ENCODE peak calls at places on chromosomes 16 and 17, in ten cellular contexts. One of them, this sample, is unnamed.

GRCh38 chr16:73878616-73879015 is 418.0 kb upstream of the PSMD7 start:
- DNase-seq in epithelial cell of esophagus: peak
- DNase-seq in dorsolateral prefrontal cortex: no peak
- DNase-seq in fibroblast of pulmonary artery: peak
- DNase-seq in colonic mucosa: no peak
- DNase-seq in heart left ventricle: no peak
- DNase-seq in GM12865: peak
- DNase-seq in CD4-positive, alpha-beta T cell: no peak
- DNase-seq in WTC11: no peak
- DNase-seq in upper lobe of right lung: no peak
- DNase-seq in this sample: no peak

GRCh38 chr17:7260601-7261376 is 1.5 kb downstream of the CLDN7 start:
- DNase-seq in epithelial cell of esophagus: peak
- DNase-seq in dorsolateral prefrontal cortex: no peak
- DNase-seq in fibroblast of pulmonary artery: no peak
- DNase-seq in colonic mucosa: peak
- DNase-seq in heart left ventricle: no peak
- DNase-seq in GM12865: peak
- DNase-seq in CD4-positive, alpha-beta T cell: peak
- DNase-seq in WTC11: peak
- DNase-seq in upper lobe of right lung: peak
- DNase-seq in this sample: peak

GRCh38 chr16:11706180-11706742 is 36.4 kb downstream of the TXNDC11 start:
- DNase-seq in epithelial cell of esophagus: no peak
- DNase-seq in dorsolateral prefrontal cortex: peak
- DNase-seq in fibroblast of pulmonary artery: no peak
- DNase-seq in colonic mucosa: no peak
- DNase-seq in heart left ventricle: no peak
- DNase-seq in GM12865: peak
- DNase-seq in CD4-positive, alpha-beta T cell: no peak
- DNase-seq in WTC11: no peak
- DNase-seq in upper lobe of right lung: no peak
- DNase-seq in this sample: no peak

GRCh38 chr17:75632863-75633483 is at the start of gene SMIM5:
- DNase-seq in epithelial cell of esophagus: peak
- DNase-seq in dorsolateral prefrontal cortex: peak
- DNase-seq in fibroblast of pulmonary artery: peak
- DNase-seq in colonic mucosa: peak
- DNase-seq in heart left ventricle: peak
- DNase-seq in GM12865: peak
- DNase-seq in CD4-positive, alpha-beta T cell: peak
- DNase-seq in WTC11: peak
- DNase-seq in upper lobe of right lung: peak
- DNase-seq in this sample: peak

GRCh38 chr16:27449434-27450188 is 47.6 kb downstream of the IL21R start:
- DNase-seq in epithelial cell of esophagus: no peak
- DNase-seq in dorsolateral prefrontal cortex: no peak
- DNase-seq in fibroblast of pulmonary artery: no peak
- DNase-seq in colonic mucosa: no peak
- DNase-seq in heart left ventricle: no peak
- DNase-seq in GM12865: peak
- DNase-seq in CD4-positive, alpha-beta T cell: peak
- DNase-seq in WTC11: no peak
- DNase-seq in upper lobe of right lung: no peak
- DNase-seq in this sample: no peak

GRCh38 chr17:81117672-81118198 is 47.6 kb upstream of the PVALEF start:
- DNase-seq in epithelial cell of esophagus: no peak
- DNase-seq in dorsolateral prefrontal cortex: no peak
- DNase-seq in fibroblast of pulmonary artery: no peak
- DNase-seq in colonic mucosa: no peak
- DNase-seq in heart left ventricle: no peak
- DNase-seq in GM12865: no peak
- DNase-seq in CD4-positive, alpha-beta T cell: no peak
- DNase-seq in WTC11: no peak
- DNase-seq in upper lobe of right lung: no peak
- DNase-seq in this sample: no peak

GRCh38 chr16:84220851-84221250 is 19.0 kb downstream of the KCNG4 start:
- DNase-seq in epithelial cell of esophagus: peak
- DNase-seq in dorsolateral prefrontal cortex: peak
- DNase-seq in fibroblast of pulmonary artery: peak
- DNase-seq in colonic mucosa: no peak
- DNase-seq in heart left ventricle: no peak
- DNase-seq in GM12865: no peak
- DNase-seq in CD4-positive, alpha-beta T cell: no peak
- DNase-seq in WTC11: no peak
- DNase-seq in upper lobe of right lung: no peak
- DNase-seq in this sample: no peak

GRCh38 chr16:85107083-85107482 is 5.2 kb downstream of the CIBAR2 start:
- DNase-seq in epithelial cell of esophagus: no peak
- DNase-seq in dorsolateral prefrontal cortex: no peak
- DNase-seq in fibroblast of pulmonary artery: no peak
- DNase-seq in colonic mucosa: no peak
- DNase-seq in heart left ventricle: no peak
- DNase-seq in GM12865: no peak
- DNase-seq in CD4-positive, alpha-beta T cell: no peak
- DNase-seq in WTC11: no peak
- DNase-seq in upper lobe of right lung: no peak
- DNase-seq in this sample: no peak

GRCh38 chr16:49937886-49938285 is 82.0 kb upstream of the ZNF423 start:
- DNase-seq in epithelial cell of esophagus: no peak
- DNase-seq in dorsolateral prefrontal cortex: no peak
- DNase-seq in fibroblast of pulmonary artery: no peak
- DNase-seq in colonic mucosa: no peak
- DNase-seq in heart left ventricle: no peak
- DNase-seq in GM12865: no peak
- DNase-seq in CD4-positive, alpha-beta T cell: no peak
- DNase-seq in WTC11: no peak
- DNase-seq in upper lobe of right lung: no peak
- DNase-seq in this sample: no peak

GRCh38 chr16:63655846-63656245 is 1466.0 kb downstream of the CDH11 start:
- DNase-seq in epithelial cell of esophagus: peak
- DNase-seq in dorsolateral prefrontal cortex: no peak
- DNase-seq in fibroblast of pulmonary artery: no peak
- DNase-seq in colonic mucosa: no peak
- DNase-seq in heart left ventricle: no peak
- DNase-seq in GM12865: no peak
- DNase-seq in CD4-positive, alpha-beta T cell: no peak
- DNase-seq in WTC11: no peak
- DNase-seq in upper lobe of right lung: no peak
- DNase-seq in this sample: no peak

GRCh38 chr16:59410451-59410850 is 676.3 kb upstream of the GOT2 start:
- DNase-seq in epithelial cell of esophagus: no peak
- DNase-seq in dorsolateral prefrontal cortex: no peak
- DNase-seq in fibroblast of pulmonary artery: no peak
- DNase-seq in colonic mucosa: no peak
- DNase-seq in heart left ventricle: no peak
- DNase-seq in GM12865: no peak
- DNase-seq in CD4-positive, alpha-beta T cell: no peak
- DNase-seq in WTC11: no peak
- DNase-seq in upper lobe of right lung: no peak
- DNase-seq in this sample: no peak

GRCh38 chr16:73206306-73206705 is 158.4 kb upstream of the ZFHX3 start:
- DNase-seq in epithelial cell of esophagus: no peak
- DNase-seq in dorsolateral prefrontal cortex: no peak
- DNase-seq in fibroblast of pulmonary artery: peak
- DNase-seq in colonic mucosa: no peak
- DNase-seq in heart left ventricle: no peak
- DNase-seq in GM12865: no peak
- DNase-seq in CD4-positive, alpha-beta T cell: no peak
- DNase-seq in WTC11: no peak
- DNase-seq in upper lobe of right lung: no peak
- DNase-seq in this sample: no peak

GRCh38 chr17:51161541-51161940 is 4.7 kb upstream of the NME2 start:
- DNase-seq in epithelial cell of esophagus: no peak
- DNase-seq in dorsolateral prefrontal cortex: no peak
- DNase-seq in fibroblast of pulmonary artery: no peak
- DNase-seq in colonic mucosa: no peak
- DNase-seq in heart left ventricle: no peak
- DNase-seq in GM12865: no peak
- DNase-seq in CD4-positive, alpha-beta T cell: no peak
- DNase-seq in WTC11: no peak
- DNase-seq in upper lobe of right lung: peak
- DNase-seq in this sample: no peak

DNA sequence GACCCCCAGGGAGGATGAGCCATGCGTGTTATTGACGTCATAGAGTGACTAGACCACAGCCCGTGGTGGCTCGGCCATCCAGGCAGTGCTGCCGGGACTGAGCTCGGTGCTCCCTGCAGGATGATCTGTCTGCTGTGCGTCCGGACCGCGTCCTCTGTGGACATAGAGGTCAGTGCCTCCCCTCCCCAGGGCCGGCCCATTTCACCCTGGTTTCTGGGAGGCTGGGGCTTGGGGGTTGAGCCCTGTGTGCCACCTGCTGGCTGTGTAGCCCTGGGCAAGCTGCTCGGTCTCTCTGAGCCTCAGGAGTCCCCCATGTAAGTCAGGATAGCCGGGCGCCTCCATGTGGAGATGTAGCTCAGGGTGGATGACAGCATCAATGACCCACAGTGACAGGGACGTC is 8.3 kb downstream of the TSC2 start:
- DNase-seq in epithelial cell of esophagus: no peak
- DNase-seq in dorsolateral prefrontal cortex: no peak
- DNase-seq in fibroblast of pulmonary artery: peak
- DNase-seq in colonic mucosa: no peak
- DNase-seq in heart left ventricle: no peak
- DNase-seq in GM12865: peak
- DNase-seq in CD4-positive, alpha-beta T cell: no peak
- DNase-seq in WTC11: no peak
- DNase-seq in upper lobe of right lung: no peak
- DNase-seq in this sample: no peak
- TF ChIP-seq CTCF in epithelial cell of esophagus: no peak
- TF ChIP-seq CTCF in dorsolateral prefrontal cortex: peak
- TF ChIP-seq CTCF in fibroblast of pulmonary artery: peak
- TF ChIP-seq CTCF in colonic mucosa: no peak
- TF ChIP-seq CTCF in heart left ventricle: no peak
- TF ChIP-seq CTCF in GM12865: no peak
- TF ChIP-seq CTCF in CD4-positive, alpha-beta T cell: no peak
- TF ChIP-seq CTCF in WTC11: no peak
- TF ChIP-seq CTCF in upper lobe of right lung: peak
- TF ChIP-seq CTCF in this sample: no peak

GRCh38 chr17:2393954-2394749 is 6.7 kb downstream of the MNT start:
- DNase-seq in epithelial cell of esophagus: no peak
- DNase-seq in dorsolateral prefrontal cortex: no peak
- DNase-seq in fibroblast of pulmonary artery: no peak
- DNase-seq in colonic mucosa: peak
- DNase-seq in heart left ventricle: no peak
- DNase-seq in GM12865: no peak
- DNase-seq in CD4-positive, alpha-beta T cell: no peak
- DNase-seq in WTC11: no peak
- DNase-seq in upper lobe of right lung: peak
- DNase-seq in this sample: no peak
- TF ChIP-seq CTCF in epithelial cell of esophagus: no peak
- TF ChIP-seq CTCF in dorsolateral prefrontal cortex: no peak
- TF ChIP-seq CTCF in fibroblast of pulmonary artery: no peak
- TF ChIP-seq CTCF in colonic mucosa: no peak
- TF ChIP-seq CTCF in heart left ventricle: no peak
- TF ChIP-seq CTCF in GM12865: no peak
- TF ChIP-seq CTCF in CD4-positive, alpha-beta T cell: no peak
- TF ChIP-seq CTCF in WTC11: no peak
- TF ChIP-seq CTCF in upper lobe of right lung: no peak
- TF ChIP-seq CTCF in this sample: no peak

DNA sequence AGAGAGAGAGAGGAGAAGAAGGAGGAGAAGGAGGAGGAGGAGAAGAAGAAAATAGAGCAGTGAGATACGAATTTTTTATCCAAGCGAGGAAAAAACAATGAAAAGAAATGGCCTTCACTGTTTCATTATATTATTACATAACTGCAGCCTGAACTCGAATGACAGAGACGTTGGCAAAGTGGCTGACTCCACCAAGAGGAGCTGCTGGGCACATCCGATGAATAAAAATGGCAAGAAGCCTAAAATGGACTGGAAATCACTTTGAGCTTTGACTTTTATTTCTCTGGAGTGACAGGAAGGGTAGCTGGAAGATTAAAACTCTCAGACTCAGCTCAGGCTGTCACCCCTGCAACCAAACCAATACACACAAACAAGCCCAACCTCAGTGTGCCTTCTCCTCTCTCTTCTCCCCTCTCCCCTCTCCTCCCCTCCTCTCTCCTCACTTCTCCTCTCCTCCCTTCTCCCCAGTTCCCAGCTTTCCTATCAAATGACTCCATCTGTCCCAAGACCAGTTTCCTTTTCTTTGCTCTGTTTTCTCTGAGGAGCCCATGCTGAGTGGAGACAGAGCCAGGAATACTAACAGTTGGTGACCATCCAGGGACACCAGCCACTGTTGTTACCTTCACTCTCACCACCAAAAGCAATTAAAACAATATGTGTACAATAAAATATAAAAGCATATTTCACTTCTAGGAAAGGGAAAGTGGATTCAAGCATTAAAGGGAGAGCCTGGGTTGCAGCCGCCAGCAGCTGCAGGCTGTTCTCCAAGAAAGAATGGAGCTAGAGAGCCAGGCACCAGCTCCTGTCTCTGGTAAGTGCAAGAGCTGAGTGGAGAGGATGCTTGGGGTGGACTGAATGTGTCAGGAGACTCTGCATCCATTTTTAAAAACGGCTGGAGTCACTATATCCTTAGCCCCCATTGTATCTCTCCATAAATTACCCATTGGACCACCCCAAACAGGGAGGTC is 51.2 kb downstream of the SOX9 start:
- DNase-seq in epithelial cell of esophagus: peak
- DNase-seq in dorsolateral prefrontal cortex: peak
- DNase-seq in fibroblast of pulmonary artery: no peak
- DNase-seq in colonic mucosa: no peak
- DNase-seq in heart left ventricle: no peak
- DNase-seq in GM12865: no peak
- DNase-seq in CD4-positive, alpha-beta T cell: no peak
- DNase-seq in WTC11: no peak
- DNase-seq in upper lobe of right lung: no peak
- DNase-seq in this sample: no peak
- TF ChIP-seq CTCF in epithelial cell of esophagus: peak
- TF ChIP-seq CTCF in dorsolateral prefrontal cortex: peak
- TF ChIP-seq CTCF in fibroblast of pulmonary artery: no peak
- TF ChIP-seq CTCF in colonic mucosa: no peak
- TF ChIP-seq CTCF in heart left ventricle: no peak
- TF ChIP-seq CTCF in GM12865: no peak
- TF ChIP-seq CTCF in CD4-positive, alpha-beta T cell: no peak
- TF ChIP-seq CTCF in WTC11: no peak
- TF ChIP-seq CTCF in upper lobe of right lung: no peak
- TF ChIP-seq CTCF in this sample: no peak

DNA sequence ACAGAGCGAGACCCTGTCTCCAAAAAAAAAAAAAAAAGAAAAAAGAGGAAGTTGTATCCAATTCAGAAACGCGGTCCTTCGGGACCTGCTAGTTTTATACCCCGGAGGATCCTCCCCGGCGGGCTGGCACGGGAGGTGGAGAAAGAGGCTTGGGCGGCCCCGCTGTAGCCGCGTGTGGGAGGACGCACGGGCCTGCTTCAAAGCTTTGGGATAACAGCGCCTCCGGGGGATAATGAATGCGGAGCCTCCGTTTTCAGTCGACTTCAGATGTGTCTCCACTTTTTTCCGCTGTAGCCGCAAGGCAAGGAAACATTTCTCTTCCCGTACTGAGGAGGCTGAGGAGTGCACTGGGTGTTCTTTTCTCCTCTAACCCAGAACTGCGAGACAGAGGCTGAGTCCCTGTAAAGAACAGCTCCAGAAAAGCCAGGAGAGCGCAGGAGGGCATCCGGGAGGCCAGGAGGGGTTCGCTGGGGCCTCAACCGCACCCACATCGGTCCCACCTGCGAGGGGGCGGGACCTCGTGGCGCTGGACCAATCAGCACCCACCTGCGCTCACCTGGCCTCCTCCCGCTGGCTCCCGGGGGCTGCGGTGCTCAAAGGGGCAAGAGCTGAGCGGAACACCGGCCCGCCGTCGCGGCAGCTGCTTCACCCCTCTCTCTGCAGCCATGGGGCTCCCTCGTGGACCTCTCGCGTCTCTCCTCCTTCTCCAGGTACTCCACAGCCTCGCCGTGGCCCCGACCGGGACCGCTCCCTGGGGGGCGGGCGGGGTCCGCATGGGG is at the start of gene CDH3:
- DNase-seq in epithelial cell of esophagus: peak
- DNase-seq in dorsolateral prefrontal cortex: peak
- DNase-seq in fibroblast of pulmonary artery: peak
- DNase-seq in colonic mucosa: peak
- DNase-seq in heart left ventricle: no peak
- DNase-seq in GM12865: no peak
- DNase-seq in CD4-positive, alpha-beta T cell: no peak
- DNase-seq in WTC11: peak
- DNase-seq in upper lobe of right lung: peak
- DNase-seq in this sample: peak
- TF ChIP-seq CTCF in epithelial cell of esophagus: no peak
- TF ChIP-seq CTCF in dorsolateral prefrontal cortex: no peak
- TF ChIP-seq CTCF in fibroblast of pulmonary artery: no peak
- TF ChIP-seq CTCF in colonic mucosa: no peak
- TF ChIP-seq CTCF in heart left ventricle: no peak
- TF ChIP-seq CTCF in GM12865: no peak
- TF ChIP-seq CTCF in CD4-positive, alpha-beta T cell: no peak
- TF ChIP-seq CTCF in WTC11: no peak
- TF ChIP-seq CTCF in upper lobe of right lung: no peak
- TF ChIP-seq CTCF in this sample: no peak